ENCODE peak calls at places on chromosomes 13 and 19, in six cellular contexts. Y is effector memory CD4-positive, alpha-beta T cell; K is heart right ventricle; B is esophagus squamous epithelium; C is GM23248; G is heart left ventricle. X is an unnamed sample.

GRCh38 chr19:51330366-51330765 is 11.6 kb downstream of the VSIG10L start:
- DNase-seq in K (no peak), Y (no peak), G (no peak), C (no peak), B (no peak), X (no peak)

GRCh38 chr19:28350673-28351072 is 862.3 kb downstream of the UQCRFS1 start:
- DNase-seq in Y (no peak), B (no peak), K (no peak), G (no peak), C (no peak), X (no peak)

GRCh38 chr13:113945857-113946408 is 27.9 kb downstream of the C13orf46 start:
- DNase-seq in G (peak; percentile 16), C (no peak), B (no peak), Y (no peak), K (no peak), X (no peak)

GRCh38 chr13:30829145-30829544 is 76.9 kb upstream of the MEDAG start:
- DNase-seq in C (peak; percentile 83), Y (no peak), G (no peak), K (no peak), B (no peak), X (peak; percentile 38)

GRCh38 chr13:21240586-21240985 is 64.1 kb downstream of the MRPL57 start:
- DNase-seq in K (no peak), G (no peak), B (no peak), C (peak; percentile 87), Y (no peak), X (no peak)

GRCh38 chr13:78024996-78025395 is 106.4 kb upstream of the EDNRB start:
- DNase-seq in G (no peak), Y (no peak), B (no peak), K (no peak), C (no peak), X (no peak)

GRCh38 chr13:57627663-57628062 is 3.9 kb upstream of the PCDH17 start:
- DNase-seq in Y (no peak), K (no peak), C (peak; percentile 36), G (no peak), B (no peak), X (peak; percentile 49)

GRCh38 chr13:110412132-110412912 is 105.2 kb downstream of the COL4A2 start:
- DNase-seq in G (peak; percentile 87), B (no peak), C (peak; percentile 99), K (peak; percentile 84), Y (peak; percentile 16), X (peak; percentile 70)

GRCh38 chr13:27622102-27622820 is 569 bp downstream of the POLR1D start:
- DNase-seq in B (no peak), Y (no peak), C (peak; percentile 62), G (no peak), K (no peak), X (peak; percentile 50)

GRCh38 chr19:4319067-4319718 is 14.8 kb downstream of the FSD1 start:
- DNase-seq in C (no peak), B (no peak), G (no peak), K (no peak), Y (no peak), X (no peak)

GRCh38 chr19:46789371-46789770 is 977 bp upstream of the SLC1A5 start:
- DNase-seq in K (no peak), G (no peak), Y (no peak), B (no peak), C (no peak), X (no peak)
- H3K4me1 ChIP-seq in K (peaks cover 27% of the 10 kb centered on the region), G (peaks cover 3% of the 10 kb centered on the region), Y (peaks cover 32% of the 10 kb centered on the region), B (peaks cover 20% of the 10 kb centered on the region), C (peaks cover 26% of the 10 kb centered on the region), X (peaks cover 9% of the 10 kb centered on the region)

DNA sequence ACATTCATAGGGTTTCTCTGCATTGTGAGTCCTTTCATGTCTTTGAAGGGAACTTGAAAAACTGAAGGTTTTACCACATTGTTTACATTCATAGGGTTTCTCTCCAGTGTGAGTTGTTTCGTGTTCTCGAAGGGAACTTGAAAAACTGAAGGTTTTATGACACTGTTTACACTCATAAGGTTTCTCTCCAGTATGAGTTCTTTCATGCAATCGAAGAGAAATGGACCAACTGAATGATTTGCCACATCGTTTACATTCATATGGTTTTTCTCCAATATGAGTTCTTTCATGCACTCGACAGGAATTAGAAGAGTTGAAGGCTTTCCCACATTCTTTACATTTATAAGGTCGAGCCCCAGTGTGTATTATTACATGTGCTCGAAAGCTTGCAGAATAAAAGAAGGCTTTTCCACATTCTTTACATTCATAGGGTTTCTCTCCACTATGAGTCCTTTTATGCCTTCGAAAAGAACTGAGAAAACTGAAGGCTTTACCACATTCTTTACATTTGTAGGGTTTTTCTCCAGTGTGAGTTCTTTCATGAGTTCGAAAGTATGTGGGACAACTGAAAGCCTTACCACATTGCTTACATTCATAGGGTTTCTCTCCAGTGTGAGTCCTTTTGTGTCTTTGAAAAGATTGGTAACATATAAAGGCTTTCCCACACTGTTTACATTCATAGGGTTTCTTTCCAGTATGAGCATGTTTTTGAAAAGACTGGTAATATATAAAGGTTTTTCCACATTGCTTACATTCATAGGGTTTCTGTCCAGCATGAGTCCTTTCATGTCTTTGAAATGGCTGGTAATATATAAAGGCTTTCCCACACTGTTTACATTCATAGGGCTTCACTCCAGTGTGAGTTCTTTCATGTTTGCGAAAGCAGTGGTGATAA is 20.7 kb downstream of the ZNF14 start:
- DNase-seq in C (no peak), Y (no peak), K (no peak), B (no peak), G (no peak), X (no peak)
- H3K36me3 ChIP-seq in C (peaks cover 55% of the 10 kb centered on the region), Y (peaks cover 53% of the 10 kb centered on the region), K (peaks cover 14% of the 10 kb centered on the region), B (peaks cover 78% of the 10 kb centered on the region), G (peaks cover 33% of the 10 kb centered on the region), X (peaks cover 30% of the 10 kb centered on the region)

GRCh38 chr19:16258440-16258903 is 60.8 kb downstream of the AP1M1 start:
- DNase-seq in K (peak; percentile 84), G (peak; percentile 87), Y (no peak), C (no peak), B (peak; percentile 25), X (peak; percentile 43)
- H3K4me1 ChIP-seq in K (peaks cover 38% of the 10 kb centered on the region), G (peaks cover 24% of the 10 kb centered on the region), Y (peaks cover 41% of the 10 kb centered on the region), C (no peaks in the 10 kb centered on the region), B (peaks cover 9% of the 10 kb centered on the region), X (peaks cover 20% of the 10 kb centered on the region)

DNA sequence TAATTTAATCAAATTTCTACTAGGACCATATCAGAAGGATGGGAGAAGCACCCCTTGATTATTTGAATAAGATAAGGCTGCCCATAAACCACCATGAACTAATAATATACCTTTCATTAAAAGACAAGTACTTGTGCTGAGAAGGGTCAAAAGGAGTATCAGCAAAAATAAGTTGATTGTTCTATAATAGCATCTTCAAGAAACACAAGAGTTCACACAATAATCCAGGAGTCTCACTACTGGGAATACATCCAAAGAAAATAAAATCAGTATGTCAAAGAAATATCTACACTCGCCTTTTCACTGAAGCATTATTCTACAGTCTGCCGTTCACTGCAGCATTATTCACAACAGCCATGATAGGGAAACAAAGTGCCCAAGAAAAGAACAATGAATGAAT is 1310.1 kb upstream of the PCDH9 start:
- DNase-seq in Y (no peak), K (no peak), C (no peak), B (no peak), G (no peak), X (no peak)
- H3K36me3 ChIP-seq in Y (no peaks in the 10 kb centered on the region), K (no peaks in the 10 kb centered on the region), C (no peaks in the 10 kb centered on the region), B (no peaks in the 10 kb centered on the region), G (no peaks in the 10 kb centered on the region), X (no peaks in the 10 kb centered on the region)

DNA sequence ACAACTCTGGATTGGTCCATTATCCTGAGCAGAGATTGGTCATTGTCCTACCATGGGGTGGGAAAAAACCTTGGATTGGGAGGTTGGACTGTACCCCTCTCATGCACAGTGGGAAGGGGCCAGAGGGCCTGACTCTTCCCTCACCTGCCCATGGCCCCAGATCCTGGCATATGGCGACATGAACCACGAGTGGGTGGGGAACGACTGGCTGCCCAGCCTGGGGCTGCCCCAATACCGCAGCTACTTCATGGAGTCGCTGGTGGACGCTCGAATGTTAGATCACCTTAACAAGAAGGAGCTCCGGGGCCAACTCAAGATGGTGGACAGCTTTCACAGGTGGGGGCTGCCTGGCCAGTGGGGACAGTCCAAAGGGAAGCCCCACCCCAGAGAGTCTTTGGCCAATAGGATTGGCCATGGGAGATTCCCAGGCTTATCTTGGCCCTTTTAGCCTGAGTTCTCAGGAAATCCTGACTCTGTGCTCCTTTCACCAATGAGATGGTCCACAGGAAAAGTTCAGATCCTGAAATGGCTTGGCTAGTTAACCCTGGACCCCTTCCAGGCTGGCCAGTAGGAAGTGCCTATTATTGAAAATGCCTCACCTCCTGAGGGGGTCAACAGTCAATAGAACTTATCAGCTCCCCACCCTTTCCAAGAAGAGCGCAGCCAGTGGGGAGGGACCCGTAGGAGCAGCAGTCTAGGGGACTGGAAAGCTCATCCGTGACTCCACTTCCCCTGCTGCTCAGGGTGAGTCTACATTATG is 7.1 kb downstream of the HRC start:
- DNase-seq in K (no peak), Y (no peak), C (no peak), B (no peak), G (peak; percentile 47), X (no peak)
- H3K4me1 ChIP-seq in K (peaks cover 48% of the 10 kb centered on the region), Y (peaks cover 30% of the 10 kb centered on the region), C (peaks cover 4% of the 10 kb centered on the region), B (peaks cover 31% of the 10 kb centered on the region), G (peaks cover 28% of the 10 kb centered on the region), X (peaks cover 20% of the 10 kb centered on the region)

GRCh38 chr19:1122972-1123363 is 19.2 kb downstream of the GPX4 start:
- DNase-seq in B (no peak), C (peak; percentile 93), G (no peak), Y (no peak), K (peak; percentile 63), X (peak; percentile 81)

GRCh38 chr19:1123885-1124677 is 20.3 kb downstream of the GPX4 start:
- DNase-seq in B (no peak), G (no peak), C (no peak), K (no peak), Y (no peak), X (no peak)

GRCh38 chr19:1122021-1122971 is 18.5 kb downstream of the GPX4 start:
- DNase-seq in G (no peak), B (no peak), Y (no peak), K (no peak), C (no peak), X (no peak)

GRCh38 chr19:1121395-1121794 is 17.6 kb downstream of the GPX4 start:
- DNase-seq in C (no peak), G (no peak), K (no peak), B (no peak), Y (no peak), X (no peak)

GRCh38 chr19:1123381-1123780 is 19.6 kb downstream of the GPX4 start:
- DNase-seq in Y (no peak), K (no peak), G (no peak), C (no peak), B (no peak), X (no peak)
- H3K36me3 ChIP-seq in Y (peaks cover 91% of the 10 kb centered on the region), K (peaks cover 21% of the 10 kb centered on the region), G (peaks cover 79% of the 10 kb centered on the region), C (peaks cover 57% of the 10 kb centered on the region), B (peaks cover 100% of the 10 kb centered on the region), X (peaks cover 3% of the 10 kb centered on the region)

GRCh38 chr19:10238172-10238783 is 7.1 kb upstream of the S1PR2 start:
- DNase-seq in K (peak; percentile 71), C (peak; percentile 83), Y (no peak), G (peak; percentile 87), B (no peak), X (no peak)
- H3K4me1 ChIP-seq in K (peaks cover 13% of the 10 kb centered on the region), C (peaks cover 10% of the 10 kb centered on the region), Y (peaks cover 14% of the 10 kb centered on the region), G (peaks cover 6% of the 10 kb centered on the region), B (peaks cover 6% of the 10 kb centered on the region), X (no peaks in the 10 kb centered on the region)

X was measured in cardiac muscle cell.